ENCODE peak calls at places on chromosomes 3 and 15, in ten cellular contexts. J is neural progenitor cell; H is Panc1; C is heart left ventricle; B is foreskin fibroblast; U is bronchial epithelial cell; X is GM12865; R is left lung; K is lung; Z is naive thymus-derived CD4-positive, alpha-beta T cell. D is an unnamed sample.

GRCh38 chr3:167967257-167968010 is 128.3 kb downstream of the GOLIM4 start:
- DNase-seq in J (no peak), H (no peak), C (no peak), B (no peak), U (peak; percentile 21), X (no peak), R (peak; percentile 42), K (no peak), Z (no peak), D (no peak)

GRCh38 chr3:23712095-23712494 is 93.7 kb upstream of the UBE2E1 start:
- DNase-seq in J (no peak), H (no peak), C (no peak), B (no peak), U (no peak), X (peak; percentile 51), R (no peak), K (no peak), Z (no peak), D (no peak)

GRCh38 chr15:47196057-47196456 is 521.2 kb upstream of the SEMA6D start:
- DNase-seq in J (peak; percentile 93), H (peak; percentile 53), C (peak; percentile 84), B (peak; percentile 81), U (peak; percentile 77), X (peak; percentile 82), R (peak; percentile 75), K (peak; percentile 72), Z (no peak), D (peak; percentile 64)

GRCh38 chr3:64741344-64741743 is 53.5 kb upstream of the ADAMTS9 start:
- DNase-seq in J (no peak), H (no peak), C (no peak), B (peak; percentile 37), U (no peak), X (no peak), R (no peak), K (peak; percentile 36), Z (no peak), D (peak; percentile 24)

GRCh38 chr3:142224482-142225072 is 808 bp downstream of the GK5 start:
- DNase-seq in J (no peak), H (no peak), C (no peak), B (no peak), U (peak; percentile 18), X (no peak), R (no peak), K (no peak), Z (no peak), D (no peak)

GRCh38 chr3:9600597-9600996 is 47.0 kb upstream of the LHFPL4 start:
- DNase-seq in J (no peak), H (no peak), C (peak; percentile 74), B (no peak), U (no peak), X (peak; percentile 1), R (peak; percentile 44), K (peak; percentile 38), Z (no peak), D (no peak)

GRCh38 chr3:159726231-159726964 is 262.2 kb upstream of the IL12A start:
- DNase-seq in J (no peak), H (no peak), C (no peak), B (no peak), U (peak; percentile 93), X (no peak), R (no peak), K (no peak), Z (no peak), D (no peak)

GRCh38 chr3:22960326-22960984 is 242.7 kb upstream of the UBE2E2 start:
- DNase-seq in J (peak; percentile 66), H (peak; percentile 15), C (no peak), B (peak; percentile 17), U (peak; percentile 38), X (peak; percentile 65), R (no peak), K (peak; percentile 34), Z (no peak), D (no peak)

GRCh38 chr3:195698325-195699147 is 22.2 kb upstream of the MUC20 start:
- DNase-seq in J (peak; percentile 63), H (no peak), C (no peak), B (no peak), U (no peak), X (no peak), R (no peak), K (no peak), Z (no peak), D (no peak)
- H3K4me3 ChIP-seq in J (peak overlapping the region; percentile 20), H (no peak overlapping the region), C (no peak overlapping the region), B (no peak overlapping the region), U (no peak overlapping the region), X (no peak overlapping the region), R (no peak overlapping the region), K (no peak overlapping the region), Z (no peak overlapping the region), D (no peak overlapping the region)

DNA sequence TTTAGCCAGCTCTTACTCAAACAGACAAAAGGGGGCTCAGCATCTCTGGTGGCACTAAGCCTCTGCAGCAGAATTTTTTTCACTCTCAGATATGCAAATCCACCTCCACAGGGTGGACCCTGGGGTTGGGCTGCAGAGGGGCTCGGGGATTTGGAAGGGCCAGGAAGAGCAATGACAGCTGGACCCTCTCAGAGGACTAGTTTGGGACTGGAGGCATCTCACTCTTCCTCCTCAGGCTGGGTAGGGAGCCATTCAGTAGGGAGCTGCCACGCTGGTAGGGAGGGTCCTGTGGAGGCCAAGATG is 58.9 kb downstream of the CYP11A1 start:
- DNase-seq in J (no peak), H (no peak), C (no peak), B (no peak), U (no peak), X (no peak), R (no peak), K (no peak), Z (no peak), D (no peak)
- H3K4me3 ChIP-seq in J (no peak overlapping the region), H (no peak overlapping the region), C (no peak overlapping the region), B (no peak overlapping the region), U (no peak overlapping the region), X (no peak overlapping the region), R (no peak overlapping the region), K (no peak overlapping the region), Z (no peak overlapping the region), D (no peak overlapping the region)

GRCh38 chr15:87032291-87032690 is 952.6 kb downstream of the AGBL1 start:
- DNase-seq in J (no peak), H (no peak), C (no peak), B (no peak), U (no peak), X (no peak), R (no peak), K (no peak), Z (no peak), D (no peak)
- H3K4me3 ChIP-seq in J (no peak overlapping the region), H (no peak overlapping the region), C (no peak overlapping the region), B (no peak overlapping the region), U (no peak overlapping the region), X (no peak overlapping the region), R (no peak overlapping the region), K (no peak overlapping the region), Z (no peak overlapping the region), D (no peak overlapping the region)

DNA sequence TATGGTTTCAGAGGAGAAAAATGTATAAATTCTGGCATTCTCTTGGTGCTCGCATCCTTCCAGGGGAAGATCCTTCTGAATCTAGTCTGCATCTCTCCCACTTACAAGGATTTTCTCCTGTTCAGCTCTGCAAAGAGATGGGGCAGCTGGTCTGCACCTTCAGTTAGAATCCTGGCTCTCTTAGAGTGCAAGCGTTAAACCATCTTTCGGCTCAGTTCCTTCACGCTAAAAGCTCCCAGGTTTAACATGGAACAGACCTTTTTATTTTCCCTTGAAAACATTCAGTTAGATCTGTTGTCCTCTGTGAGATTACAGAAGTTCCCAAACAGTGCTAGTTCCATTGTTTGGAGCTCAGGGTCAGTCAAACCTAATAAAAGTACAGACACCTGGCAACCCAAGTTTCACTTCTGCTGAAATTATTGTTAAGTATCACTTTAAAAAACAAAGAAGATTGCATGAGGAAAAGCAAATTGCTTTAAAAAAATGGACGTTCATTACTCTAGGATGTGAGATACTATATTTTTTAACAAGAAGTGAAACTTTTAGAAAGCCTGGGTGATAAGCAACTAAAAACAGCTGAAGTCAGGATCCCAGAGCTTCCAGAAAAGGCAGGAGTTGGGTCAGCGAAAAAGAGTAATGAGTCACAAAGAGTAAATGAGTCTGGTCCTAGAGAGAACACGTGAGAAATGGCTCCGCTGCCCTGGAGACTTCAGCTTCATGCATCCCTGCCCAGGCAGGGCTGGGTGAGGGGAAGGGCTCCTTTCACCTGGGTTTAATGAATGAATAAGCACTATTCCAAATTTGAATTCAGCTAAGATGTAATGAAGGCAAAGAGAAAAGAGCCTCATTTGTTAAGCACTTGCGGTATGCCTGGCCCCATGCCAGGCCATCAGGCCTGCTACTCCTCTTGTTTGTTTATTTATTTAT is 63.3 kb downstream of the ABTB1 start:
- DNase-seq in J (no peak), H (no peak), C (no peak), B (peak; percentile 70), U (peak; percentile 65), X (peak; percentile 89), R (no peak), K (no peak), Z (no peak), D (peak; percentile 44)
- H3K4me3 ChIP-seq in J (no peak overlapping the region), H (no peak overlapping the region), C (no peak overlapping the region), B (no peak overlapping the region), U (no peak overlapping the region), X (peak overlapping the region; percentile 89), R (no peak overlapping the region), K (no peak overlapping the region), Z (no peak overlapping the region), D (no peak overlapping the region)

GRCh38 chr3:156760333-156760732 is 65.8 kb upstream of the LEKR1 start:
- DNase-seq in J (no peak), H (no peak), C (no peak), B (peak; percentile 15), U (peak; percentile 98), X (peak; percentile 78), R (no peak), K (no peak), Z (no peak), D (no peak)

GRCh38 chr3:156763386-156763785 is 62.8 kb upstream of the LEKR1 start:
- DNase-seq in J (no peak), H (no peak), C (no peak), B (no peak), U (no peak), X (no peak), R (no peak), K (no peak), Z (no peak), D (no peak)

GRCh38 chr3:156762631-156763185 is 63.4 kb upstream of the LEKR1 start:
- DNase-seq in J (no peak), H (no peak), C (no peak), B (peak; percentile 93), U (peak; percentile 58), X (no peak), R (no peak), K (no peak), Z (no peak), D (peak; percentile 94)

GRCh38 chr3:156761007-156761406 is 65.1 kb upstream of the LEKR1 start:
- DNase-seq in J (peak; percentile 52), H (no peak), C (no peak), B (no peak), U (no peak), X (no peak), R (no peak), K (no peak), Z (no peak), D (no peak)

GRCh38 chr3:156761713-156762575 is 64.2 kb upstream of the LEKR1 start:
- DNase-seq in J (no peak), H (no peak), C (no peak), B (no peak), U (peak; percentile 50), X (no peak), R (no peak), K (no peak), Z (no peak), D (no peak)
- H3K4me3 ChIP-seq in J (no peak overlapping the region), H (no peak overlapping the region), C (no peak overlapping the region), B (no peak overlapping the region), U (no peak overlapping the region), X (no peak overlapping the region), R (no peak overlapping the region), K (no peak overlapping the region), Z (no peak overlapping the region), D (no peak overlapping the region)